ENCODE peak calls at places on chromosomes 11 and 22, in eight cellular contexts. One of them, this sample, is unnamed. For H3K27me3, the result is how much of the 10 kb centered on the place peaks cover.

GRCh38 chr11:78292109-78292803 is 103.5 kb downstream of the USP35 start:
- DNase-seq in stomach: no peak
- DNase-seq in testis: no peak
- DNase-seq in heart right ventricle: no peak
- DNase-seq in endothelial cell of umbilical vein: no peak
- DNase-seq in heart left ventricle: no peak
- DNase-seq in thoracic aorta: no peak
- DNase-seq in tibial nerve: no peak
- DNase-seq in this sample: no peak

GRCh38 chr11:124864892-124865180 is 396 bp upstream of the ROBO3 start:
- DNase-seq in stomach: no peak
- DNase-seq in testis: no peak
- DNase-seq in heart right ventricle: no peak
- DNase-seq in endothelial cell of umbilical vein: no peak
- DNase-seq in heart left ventricle: no peak
- DNase-seq in thoracic aorta: no peak
- DNase-seq in tibial nerve: no peak
- DNase-seq in this sample: no peak

GRCh38 chr11:48116843-48117242 is 99.8 kb upstream of the OR4B1 start:
- DNase-seq in stomach: no peak
- DNase-seq in testis: no peak
- DNase-seq in heart right ventricle: no peak
- DNase-seq in endothelial cell of umbilical vein: peak
- DNase-seq in heart left ventricle: no peak
- DNase-seq in thoracic aorta: no peak
- DNase-seq in tibial nerve: no peak
- DNase-seq in this sample: no peak

GRCh38 chr11:26780686-26781085 is 58.8 kb upstream of the SLC5A12 start:
- DNase-seq in stomach: no peak
- DNase-seq in testis: no peak
- DNase-seq in heart right ventricle: no peak
- DNase-seq in endothelial cell of umbilical vein: no peak
- DNase-seq in heart left ventricle: no peak
- DNase-seq in thoracic aorta: no peak
- DNase-seq in tibial nerve: no peak
- DNase-seq in this sample: no peak

GRCh38 chr11:46202149-46202548 is 75.3 kb upstream of the CREB3L1 start:
- DNase-seq in stomach: no peak
- DNase-seq in testis: no peak
- DNase-seq in heart right ventricle: no peak
- DNase-seq in endothelial cell of umbilical vein: no peak
- DNase-seq in heart left ventricle: no peak
- DNase-seq in thoracic aorta: no peak
- DNase-seq in tibial nerve: no peak
- DNase-seq in this sample: no peak

GRCh38 chr22:41709341-41709740 is 10.0 kb downstream of the MEI1 start:
- DNase-seq in stomach: no peak
- DNase-seq in testis: no peak
- DNase-seq in heart right ventricle: no peak
- DNase-seq in endothelial cell of umbilical vein: no peak
- DNase-seq in heart left ventricle: no peak
- DNase-seq in thoracic aorta: no peak
- DNase-seq in tibial nerve: no peak
- DNase-seq in this sample: no peak

GRCh38 chr22:40436460-40437431 is 66.4 kb downstream of the SGSM3 start:
- DNase-seq in stomach: no peak
- DNase-seq in testis: peak
- DNase-seq in heart right ventricle: no peak
- DNase-seq in endothelial cell of umbilical vein: peak
- DNase-seq in heart left ventricle: peak
- DNase-seq in thoracic aorta: no peak
- DNase-seq in tibial nerve: no peak
- DNase-seq in this sample: no peak

GRCh38 chr11:17541330-17541885 is 2.8 kb downstream of the USH1C start:
- DNase-seq in stomach: no peak
- DNase-seq in testis: no peak
- DNase-seq in heart right ventricle: no peak
- DNase-seq in endothelial cell of umbilical vein: no peak
- DNase-seq in heart left ventricle: no peak
- DNase-seq in thoracic aorta: no peak
- DNase-seq in tibial nerve: no peak
- DNase-seq in this sample: peak

GRCh38 chr11:109644158-109644557 is 222.2 kb downstream of the C11orf87 start:
- DNase-seq in stomach: no peak
- DNase-seq in testis: no peak
- DNase-seq in heart right ventricle: peak
- DNase-seq in endothelial cell of umbilical vein: no peak
- DNase-seq in heart left ventricle: peak
- DNase-seq in thoracic aorta: no peak
- DNase-seq in tibial nerve: no peak
- DNase-seq in this sample: no peak

GRCh38 chr11:1219836-1220810 is 2.7 kb upstream of the MUC5B start:
- DNase-seq in stomach: peak
- DNase-seq in testis: no peak
- DNase-seq in heart right ventricle: peak
- DNase-seq in endothelial cell of umbilical vein: no peak
- DNase-seq in heart left ventricle: peak
- DNase-seq in thoracic aorta: no peak
- DNase-seq in tibial nerve: no peak
- DNase-seq in this sample: no peak

GRCh38 chr11:93734427-93735222 is 6.7 kb downstream of the TAF1D start:
- DNase-seq in stomach: no peak
- DNase-seq in testis: no peak
- DNase-seq in heart right ventricle: no peak
- DNase-seq in endothelial cell of umbilical vein: no peak
- DNase-seq in heart left ventricle: no peak
- DNase-seq in thoracic aorta: no peak
- DNase-seq in tibial nerve: no peak
- DNase-seq in this sample: no peak

GRCh38 chr22:49310354-49310753 is 517.3 kb downstream of the BRD1 start:
- DNase-seq in stomach: peak
- DNase-seq in testis: peak
- DNase-seq in heart right ventricle: no peak
- DNase-seq in endothelial cell of umbilical vein: no peak
- DNase-seq in heart left ventricle: no peak
- DNase-seq in thoracic aorta: no peak
- DNase-seq in tibial nerve: no peak
- DNase-seq in this sample: no peak

GRCh38 chr11:3994030-3994640 is 100.5 kb upstream of the RRM1 start:
- DNase-seq in stomach: no peak
- DNase-seq in testis: no peak
- DNase-seq in heart right ventricle: no peak
- DNase-seq in endothelial cell of umbilical vein: peak
- DNase-seq in heart left ventricle: no peak
- DNase-seq in thoracic aorta: no peak
- DNase-seq in tibial nerve: no peak
- DNase-seq in this sample: no peak

GRCh38 chr22:23621082-23621780 is 10.9 kb downstream of the DRICH1 start:
- DNase-seq in stomach: no peak
- DNase-seq in testis: no peak
- DNase-seq in heart right ventricle: no peak
- DNase-seq in endothelial cell of umbilical vein: no peak
- DNase-seq in heart left ventricle: no peak
- DNase-seq in thoracic aorta: no peak
- DNase-seq in tibial nerve: no peak
- DNase-seq in this sample: no peak

GRCh38 chr11:17921620-17922473 is 91.0 kb downstream of the SERGEF start:
- DNase-seq in stomach: no peak
- DNase-seq in testis: peak
- DNase-seq in heart right ventricle: no peak
- DNase-seq in endothelial cell of umbilical vein: no peak
- DNase-seq in heart left ventricle: peak
- DNase-seq in thoracic aorta: no peak
- DNase-seq in tibial nerve: no peak
- DNase-seq in this sample: no peak

GRCh38 chr11:65448418-65449196 is 26.0 kb downstream of the NEAT1 start:
- DNase-seq in stomach: peak
- DNase-seq in testis: no peak
- DNase-seq in heart right ventricle: no peak
- DNase-seq in endothelial cell of umbilical vein: peak
- DNase-seq in heart left ventricle: no peak
- DNase-seq in thoracic aorta: no peak
- DNase-seq in tibial nerve: peak
- DNase-seq in this sample: no peak

GRCh38 chr22:36350751-36351594 is 36.8 kb downstream of the MYH9 start:
- DNase-seq in stomach: no peak
- DNase-seq in testis: no peak
- DNase-seq in heart right ventricle: peak
- DNase-seq in endothelial cell of umbilical vein: peak
- DNase-seq in heart left ventricle: no peak
- DNase-seq in thoracic aorta: no peak
- DNase-seq in tibial nerve: no peak
- DNase-seq in this sample: peak
- TF ChIP-seq CTCF in stomach: no peak
- TF ChIP-seq CTCF in testis: no peak
- TF ChIP-seq CTCF in heart right ventricle: peak
- TF ChIP-seq CTCF in endothelial cell of umbilical vein: no peak
- TF ChIP-seq CTCF in heart left ventricle: no peak
- TF ChIP-seq CTCF in thoracic aorta: no peak
- TF ChIP-seq CTCF in tibial nerve: no peak
- TF ChIP-seq CTCF in this sample: no peak

GRCh38 chr22:22578702-22579424 is 19.8 kb upstream of the PRAME start:
- DNase-seq in stomach: no peak
- DNase-seq in testis: no peak
- DNase-seq in heart right ventricle: peak
- DNase-seq in endothelial cell of umbilical vein: no peak
- DNase-seq in heart left ventricle: peak
- DNase-seq in thoracic aorta: no peak
- DNase-seq in tibial nerve: peak
- DNase-seq in this sample: no peak

GRCh38 chr22:22584722-22585121 is 25.7 kb upstream of the PRAME start:
- DNase-seq in stomach: no peak
- DNase-seq in testis: no peak
- DNase-seq in heart right ventricle: no peak
- DNase-seq in endothelial cell of umbilical vein: no peak
- DNase-seq in heart left ventricle: no peak
- DNase-seq in thoracic aorta: no peak
- DNase-seq in tibial nerve: no peak
- DNase-seq in this sample: no peak

GRCh38 chr22:22587577-22588188 is 28.6 kb upstream of the PRAME start:
- DNase-seq in stomach: no peak
- DNase-seq in testis: no peak
- DNase-seq in heart right ventricle: no peak
- DNase-seq in endothelial cell of umbilical vein: no peak
- DNase-seq in heart left ventricle: no peak
- DNase-seq in thoracic aorta: no peak
- DNase-seq in tibial nerve: no peak
- DNase-seq in this sample: no peak

GRCh38 chr22:22579869-22580604 is 21.0 kb upstream of the PRAME start:
- DNase-seq in stomach: no peak
- DNase-seq in testis: no peak
- DNase-seq in heart right ventricle: no peak
- DNase-seq in endothelial cell of umbilical vein: no peak
- DNase-seq in heart left ventricle: no peak
- DNase-seq in thoracic aorta: no peak
- DNase-seq in tibial nerve: no peak
- DNase-seq in this sample: no peak

DNA sequence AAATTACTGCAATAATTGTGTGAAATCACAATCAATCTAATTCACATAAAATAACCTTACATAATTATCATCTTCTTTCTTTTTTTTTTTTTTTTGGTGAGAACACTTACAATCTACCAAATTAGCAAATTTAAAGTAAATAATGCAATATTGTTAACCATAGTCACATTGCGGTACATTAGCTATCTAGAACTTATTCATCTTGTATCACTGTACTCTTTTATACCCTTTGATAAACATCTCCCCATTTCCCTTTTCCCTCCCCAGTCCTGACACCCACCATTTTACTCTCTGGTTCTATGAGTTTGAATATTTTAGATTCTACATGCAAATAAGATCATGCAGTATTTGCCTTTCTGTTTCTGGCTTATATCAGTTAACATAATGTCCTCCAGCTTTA is 24.0 kb upstream of the PRAME start:
- DNase-seq in stomach: no peak
- DNase-seq in testis: no peak
- DNase-seq in heart right ventricle: no peak
- DNase-seq in endothelial cell of umbilical vein: no peak
- DNase-seq in heart left ventricle: no peak
- DNase-seq in thoracic aorta: no peak
- DNase-seq in tibial nerve: no peak
- DNase-seq in this sample: no peak
- H3K27me3 ChIP-seq in stomach: under half
- H3K27me3 ChIP-seq in testis: under half
- H3K27me3 ChIP-seq in heart right ventricle: under half
- H3K27me3 ChIP-seq in endothelial cell of umbilical vein: under half
- H3K27me3 ChIP-seq in heart left ventricle: under half
- H3K27me3 ChIP-seq in thoracic aorta: under half
- H3K27me3 ChIP-seq in tibial nerve: under half
- H3K27me3 ChIP-seq in this sample: under half

DNA sequence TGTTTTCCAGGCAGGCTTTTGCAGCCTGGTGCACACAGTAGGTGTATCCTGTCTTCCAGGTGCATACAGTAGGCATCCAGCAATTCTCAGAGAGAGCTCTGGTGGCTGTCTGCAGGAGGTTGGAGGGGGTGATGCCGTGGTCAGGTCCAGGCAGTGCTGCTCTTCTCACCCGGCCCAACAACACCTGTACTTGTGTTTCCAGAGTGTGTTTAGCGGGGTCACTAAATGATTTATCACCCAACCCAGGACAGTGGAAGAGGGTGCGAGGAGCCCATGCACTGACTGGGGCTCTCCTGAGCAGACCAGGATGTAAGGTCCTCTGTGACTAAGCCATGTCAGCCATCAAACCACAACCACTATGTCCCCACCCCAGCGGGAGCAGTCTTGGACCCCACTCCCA is 18.6 kb upstream of the FGF3 start:
- DNase-seq in stomach: no peak
- DNase-seq in testis: no peak
- DNase-seq in heart right ventricle: no peak
- DNase-seq in endothelial cell of umbilical vein: no peak
- DNase-seq in heart left ventricle: no peak
- DNase-seq in thoracic aorta: no peak
- DNase-seq in tibial nerve: no peak
- DNase-seq in this sample: no peak
- H3K27ac ChIP-seq in stomach: no peak
- H3K27ac ChIP-seq in testis: no peak
- H3K27ac ChIP-seq in heart right ventricle: no peak
- H3K27ac ChIP-seq in endothelial cell of umbilical vein: no peak
- H3K27ac ChIP-seq in heart left ventricle: no peak
- H3K27ac ChIP-seq in thoracic aorta: no peak
- H3K27ac ChIP-seq in tibial nerve: no peak
- H3K27ac ChIP-seq in this sample: no peak

DNA sequence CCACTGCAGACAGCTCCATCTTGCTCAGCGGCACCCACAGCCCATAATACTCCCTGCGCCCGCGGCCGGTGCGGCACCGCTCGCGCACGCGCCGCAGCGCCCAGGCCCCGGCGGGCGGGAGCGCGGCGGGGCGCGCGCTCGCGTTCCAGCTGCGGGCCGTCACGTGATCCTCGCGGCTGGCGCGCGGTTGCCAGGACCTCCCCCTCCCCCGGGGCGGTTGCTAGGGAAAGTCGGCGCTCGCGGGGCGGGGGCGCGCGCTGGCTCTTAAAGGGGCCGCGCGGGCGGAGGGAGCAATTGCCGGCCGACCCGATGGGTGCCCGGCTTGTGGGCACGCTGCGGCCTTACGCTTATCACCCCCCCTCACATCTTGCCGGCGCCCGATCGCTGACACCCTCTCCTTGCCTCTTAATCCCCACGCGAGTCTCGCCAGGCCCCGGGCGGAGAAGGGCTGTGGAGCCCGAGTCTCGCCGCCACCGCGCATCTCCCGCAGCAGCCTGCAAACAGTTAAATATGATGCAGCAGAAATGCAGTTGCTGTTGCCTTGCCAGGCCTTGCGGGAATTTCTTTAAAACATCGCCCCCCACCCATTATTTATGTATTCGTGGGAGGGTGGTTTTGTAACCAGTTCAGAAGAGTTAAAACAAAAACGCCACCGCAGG is at the start of gene CBX6:
- DNase-seq in stomach: peak
- DNase-seq in testis: peak
- DNase-seq in heart right ventricle: peak
- DNase-seq in endothelial cell of umbilical vein: peak
- DNase-seq in heart left ventricle: peak
- DNase-seq in thoracic aorta: peak
- DNase-seq in tibial nerve: peak
- DNase-seq in this sample: peak
- TF ChIP-seq CTCF in stomach: no peak
- TF ChIP-seq CTCF in testis: no peak
- TF ChIP-seq CTCF in heart right ventricle: no peak
- TF ChIP-seq CTCF in endothelial cell of umbilical vein: no peak
- TF ChIP-seq CTCF in heart left ventricle: no peak
- TF ChIP-seq CTCF in thoracic aorta: no peak
- TF ChIP-seq CTCF in tibial nerve: no peak
- TF ChIP-seq CTCF in this sample: no peak

This sample was measured in breast epithelium.